ENCODE peak calls at places on chromosomes 3 and 15, in nine cellular contexts. L is A549, T is psoas muscle, N is K562, Y is astrocyte, J is GM23338, U is aorta, R is stomach, W is tibial artery. G is an unnamed sample.

GRCh38 chr3:132669256-132669777 is 9.2 kb downstream of the UBA5 start:
- DNase-seq in U (no peak), J (no peak), Y (no peak), N (no peak), T (no peak), L (no peak), R (no peak), W (no peak), G (no peak)

GRCh38 chr3:12965999-12966846 is 107.0 kb downstream of the IQSEC1 start:
- DNase-seq in L (no peak), R (no peak), W (no peak), N (no peak), U (no peak), J (no peak), T (peak; percentile 35), Y (no peak), G (no peak)

GRCh38 chr3:188270423-188270972 is 116.5 kb downstream of the LPP start:
- DNase-seq in J (no peak), T (no peak), R (no peak), N (no peak), W (no peak), U (no peak), L (peak; percentile 80), Y (peak; percentile 97), G (peak; percentile 84)

GRCh38 chr3:30915782-30916181 is 21.3 kb upstream of the GADL1 start:
- DNase-seq in T (no peak), Y (no peak), R (no peak), U (no peak), L (no peak), W (no peak), J (no peak), N (no peak), G (peak; percentile 28)

GRCh38 chr3:152438181-152438580 is 169.5 kb downstream of the MBNL1 start:
- DNase-seq in Y (no peak), L (no peak), N (no peak), J (no peak), U (no peak), W (no peak), R (no peak), T (no peak), G (no peak)

GRCh38 chr3:128701342-128702212 is 24.4 kb upstream of the RAB7A start:
- DNase-seq in L (no peak), J (no peak), R (no peak), W (no peak), Y (no peak), N (no peak), T (no peak), U (no peak), G (no peak)

GRCh38 chr3:116059421-116060096 is 385.7 kb downstream of the LSAMP start:
- DNase-seq in N (peak; percentile 62), T (no peak), U (no peak), W (no peak), Y (peak; percentile 97), R (no peak), L (peak; percentile 60), J (peak; percentile 52), G (peak; percentile 17)

GRCh38 chr15:57597431-57597830 is 5.7 kb downstream of the MYZAP start:
- DNase-seq in Y (no peak), R (peak; percentile 49), N (no peak), T (no peak), U (no peak), J (no peak), L (no peak), W (no peak), G (no peak)

GRCh38 chr3:132135628-132136333 is 101.0 kb upstream of the CPNE4 start:
- DNase-seq in U (no peak), W (no peak), R (no peak), J (peak; percentile 31), T (no peak), N (no peak), L (peak; percentile 90), Y (peak; percentile 99), G (no peak)

GRCh38 chr3:69999191-70000027 is at the start of gene SAMMSON:
- DNase-seq in W (no peak), U (peak; percentile 80), J (peak; percentile 60), R (no peak), T (no peak), Y (peak; percentile 65), N (peak; percentile 85), L (peak; percentile 38), G (no peak)

GRCh38 chr15:37981781-37982180 is 47.3 kb downstream of the TMCO5A start:
- DNase-seq in N (no peak), R (no peak), L (peak; percentile 42), W (no peak), Y (peak; percentile 39), T (no peak), U (no peak), J (peak; percentile 33), G (peak; percentile 36)

GRCh38 chr3:45665101-45665572 is 24.1 kb upstream of the SACM1L start:
- DNase-seq in U (no peak), L (peak; percentile 76), R (peak; percentile 70), W (no peak), J (peak; percentile 75), Y (no peak), N (peak; percentile 81), T (no peak), G (peak; percentile 38)

GRCh38 chr15:89576417-89576773 is 1.1 kb downstream of the TICRR start:
- DNase-seq in T (no peak), L (peak; percentile 22), J (no peak), R (no peak), Y (no peak), U (no peak), W (no peak), N (no peak), G (peak; percentile 20)

GRCh38 chr15:85412956-85413854 is 32.8 kb downstream of the AKAP13 start:
- DNase-seq in Y (peak; percentile 90), L (peak; percentile 93), T (peak; percentile 65), W (peak; percentile 78), J (no peak), U (no peak), N (no peak), R (peak; percentile 65), G (no peak)

GRCh38 chr3:128011140-128011539 is 41.1 kb upstream of the SEC61A1 start:
- DNase-seq in R (peak; percentile 72), T (no peak), N (peak; percentile 55), L (peak; percentile 68), Y (peak; percentile 12), J (peak; percentile 95), W (no peak), U (no peak), G (peak; percentile 38)

GRCh38 chr3:171044828-171045793 is 18.6 kb upstream of the SLC2A2 start:
- DNase-seq in R (no peak), Y (peak; percentile 84), L (peak; percentile 81), N (no peak), U (no peak), J (no peak), W (no peak), T (no peak), G (peak; percentile 91)

GRCh38 chr3:81867875-81868274 is 106.4 kb upstream of the GBE1 start:
- DNase-seq in U (no peak), J (no peak), W (no peak), T (no peak), L (no peak), Y (no peak), R (no peak), N (no peak), G (no peak)

GRCh38 chr3:81868597-81868996 is 107.2 kb upstream of the GBE1 start:
- DNase-seq in U (no peak), R (no peak), W (no peak), T (no peak), Y (no peak), L (no peak), J (no peak), N (no peak), G (no peak)

GRCh38 chr3:81863714-81864113 is 102.3 kb upstream of the GBE1 start:
- DNase-seq in T (no peak), N (no peak), L (no peak), R (no peak), W (no peak), Y (no peak), J (no peak), U (no peak), G (no peak)

GRCh38 chr3:81861593-81861992 is 100.1 kb upstream of the GBE1 start:
- DNase-seq in T (no peak), L (no peak), Y (no peak), R (no peak), U (no peak), N (no peak), W (no peak), J (no peak), G (no peak)

DNA sequence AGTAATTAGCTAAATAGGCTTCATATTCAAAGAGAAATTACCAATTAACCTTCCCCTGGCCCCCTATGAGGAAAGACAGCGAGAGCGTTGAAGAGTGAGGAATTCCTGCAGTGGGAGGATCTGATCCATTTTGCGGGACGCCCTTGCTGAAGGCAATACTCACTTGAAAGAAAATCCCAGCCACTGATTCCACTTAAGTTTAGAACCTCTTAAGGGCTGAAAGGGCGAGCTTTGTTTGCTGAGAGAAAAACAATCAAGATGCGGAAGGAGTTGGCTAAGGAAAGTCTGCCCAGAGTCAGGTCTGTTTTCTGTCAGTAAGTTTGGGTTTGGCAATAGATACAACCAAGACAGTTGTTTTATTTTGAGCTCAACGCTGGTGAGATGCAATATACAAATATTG is 102.8 kb upstream of the GBE1 start:
- DNase-seq in U (no peak), Y (no peak), R (no peak), T (no peak), W (no peak), N (no peak), L (no peak), J (peak; percentile 68), G (peak; percentile 54)
- H3K27ac ChIP-seq in U (no peak overlapping the region), Y (no peak overlapping the region), R (no peak overlapping the region), T (no peak overlapping the region), W (no peak overlapping the region), N (no peak overlapping the region), L (no peak overlapping the region), J (no peak overlapping the region), G (peak overlapping the region; percentile 20)

GRCh38 chr3:58101499-58102370 is 93.5 kb downstream of the FLNB start:
- DNase-seq in J (no peak), T (no peak), U (no peak), W (no peak), L (no peak), R (peak; percentile 64), N (no peak), Y (no peak), G (no peak)
- H3K27ac ChIP-seq in J (no peak overlapping the region), T (no peak overlapping the region), U (peak overlapping the region; percentile 85), W (no peak overlapping the region), L (peak overlapping the region; percentile 50), R (peak overlapping the region; percentile 78), N (no peak overlapping the region), Y (no peak overlapping the region), G (no peak overlapping the region)

DNA sequence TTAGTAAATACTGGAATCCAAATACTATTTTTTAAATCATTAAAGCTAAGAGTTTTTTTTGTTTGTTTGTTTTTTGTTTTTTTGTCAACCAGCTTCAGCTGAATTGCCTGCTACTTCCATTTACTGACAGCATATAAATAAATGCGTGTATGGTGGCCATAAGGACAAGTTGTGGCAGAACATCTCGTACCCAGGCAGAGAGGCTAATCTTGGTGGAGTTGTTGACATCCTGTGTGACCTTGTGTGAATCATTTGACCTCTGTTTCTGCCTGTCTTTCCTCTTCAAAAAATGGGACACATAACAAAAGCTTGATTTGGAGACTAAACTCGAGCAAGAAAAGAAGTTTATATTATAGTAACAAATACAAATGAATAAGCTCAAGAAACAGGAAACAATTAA is 734.2 kb downstream of the MCTP2 start:
- DNase-seq in T (no peak), U (no peak), L (no peak), R (no peak), Y (no peak), W (no peak), N (peak; percentile 8), J (no peak), G (no peak)
- H3K27ac ChIP-seq in T (no peak overlapping the region), U (no peak overlapping the region), L (no peak overlapping the region), R (peak overlapping the region; percentile 35), Y (no peak overlapping the region), W (no peak overlapping the region), N (no peak overlapping the region), J (no peak overlapping the region), G (no peak overlapping the region)

GRCh38 chr3:195032106-195032759 is 238.7 kb downstream of the XXYLT1 start:
- DNase-seq in W (no peak), U (no peak), R (no peak), T (no peak), L (no peak), Y (no peak), N (no peak), J (no peak), G (peak; percentile 68)
- H3K27ac ChIP-seq in W (no peak overlapping the region), U (no peak overlapping the region), R (peak overlapping the region; percentile 82), T (no peak overlapping the region), L (no peak overlapping the region), Y (no peak overlapping the region), N (no peak overlapping the region), J (no peak overlapping the region), G (no peak overlapping the region)